ENCODE peak calls at places on chromosomes 12 and 14, in four cellular contexts. One of them, this sample, is unnamed.
A peak's percentile ranks its signal among the peaks of the same experiment; 100 is the strongest.

GRCh38 chr12:58915634-58916033 is 4.7 kb downstream of the LRIG3 start:
- DNase-seq in heart left ventricle: peak; percentile 51
- DNase-seq in tibial nerve: no peak
- DNase-seq in fibroblast of lung: peak; percentile 75
- DNase-seq in this sample: no peak

GRCh38 chr14:54935958-54936357 is 33.3 kb upstream of the GCH1 start:
- DNase-seq in heart left ventricle: no peak
- DNase-seq in tibial nerve: no peak
- DNase-seq in fibroblast of lung: peak; percentile 49
- DNase-seq in this sample: no peak

GRCh38 chr14:77184396-77185092 is 2.9 kb downstream of the TMEM63C start:
- DNase-seq in heart left ventricle: no peak
- DNase-seq in tibial nerve: no peak
- DNase-seq in fibroblast of lung: no peak
- DNase-seq in this sample: no peak

GRCh38 chr12:109393437-109394345 is 46.0 kb downstream of the MYO1H start:
- DNase-seq in heart left ventricle: peak; percentile 39
- DNase-seq in tibial nerve: no peak
- DNase-seq in fibroblast of lung: peak; percentile 65
- DNase-seq in this sample: no peak

GRCh38 chr12:40911676-40912075 is 219.4 kb downstream of the CNTN1 start:
- DNase-seq in heart left ventricle: no peak
- DNase-seq in tibial nerve: no peak
- DNase-seq in fibroblast of lung: no peak
- DNase-seq in this sample: no peak

GRCh38 chr14:95046711-95047681 is 110.3 kb downstream of the DICER1 start:
- DNase-seq in heart left ventricle: no peak
- DNase-seq in tibial nerve: no peak
- DNase-seq in fibroblast of lung: peak; percentile 52
- DNase-seq in this sample: peak; percentile 83

GRCh38 chr14:85516239-85517112 is 13.5 kb upstream of the FLRT2 start:
- DNase-seq in heart left ventricle: no peak
- DNase-seq in tibial nerve: no peak
- DNase-seq in fibroblast of lung: peak; percentile 90
- DNase-seq in this sample: no peak

GRCh38 chr12:109932878-109933503 is 32.9 kb downstream of the TCHP start:
- DNase-seq in heart left ventricle: peak; percentile 66
- DNase-seq in tibial nerve: peak; percentile 53
- DNase-seq in fibroblast of lung: peak; percentile 72
- DNase-seq in this sample: no peak

GRCh38 chr12:26295001-26295400 is 99.6 kb downstream of the SSPN start:
- DNase-seq in heart left ventricle: no peak
- DNase-seq in tibial nerve: no peak
- DNase-seq in fibroblast of lung: no peak
- DNase-seq in this sample: no peak

GRCh38 chr14:54696998-54697397 is 130.1 kb downstream of the SAMD4A start:
- DNase-seq in heart left ventricle: peak; percentile 49
- DNase-seq in tibial nerve: no peak
- DNase-seq in fibroblast of lung: no peak
- DNase-seq in this sample: no peak

GRCh38 chr14:70755655-70756054 is 53.7 kb downstream of the MAP3K9 start:
- DNase-seq in heart left ventricle: no peak
- DNase-seq in tibial nerve: no peak
- DNase-seq in fibroblast of lung: no peak
- DNase-seq in this sample: no peak

GRCh38 chr14:33986804-33987203 is 35.9 kb upstream of the EGLN3 start:
- DNase-seq in heart left ventricle: no peak
- DNase-seq in tibial nerve: no peak
- DNase-seq in fibroblast of lung: peak; percentile 65
- DNase-seq in this sample: no peak

GRCh38 chr12:30301291-30301690 is 394.4 kb downstream of the IPO8 start:
- DNase-seq in heart left ventricle: no peak
- DNase-seq in tibial nerve: no peak
- DNase-seq in fibroblast of lung: no peak
- DNase-seq in this sample: no peak

GRCh38 chr12:124446364-124446763 is 121.0 kb downstream of the NCOR2 start:
- DNase-seq in heart left ventricle: no peak
- DNase-seq in tibial nerve: no peak
- DNase-seq in fibroblast of lung: no peak
- DNase-seq in this sample: no peak

GRCh38 chr12:82688035-82688501 is 1.4 kb downstream of the TMTC2 start:
- DNase-seq in heart left ventricle: no peak
- DNase-seq in tibial nerve: no peak
- DNase-seq in fibroblast of lung: peak; percentile 23
- DNase-seq in this sample: no peak

GRCh38 chr12:29320295-29321090 is 60.5 kb downstream of the ERGIC2 start:
- DNase-seq in heart left ventricle: no peak
- DNase-seq in tibial nerve: no peak
- DNase-seq in fibroblast of lung: peak; percentile 70
- DNase-seq in this sample: no peak

GRCh38 chr14:101726295-101726953 is 35.1 kb upstream of the PPP2R5C start:
- DNase-seq in heart left ventricle: no peak
- DNase-seq in tibial nerve: no peak
- DNase-seq in fibroblast of lung: no peak
- DNase-seq in this sample: peak; percentile 54

GRCh38 chr14:68825729-68826128 is 32.9 kb upstream of the ZFP36L1 start:
- DNase-seq in heart left ventricle: no peak
- DNase-seq in tibial nerve: no peak
- DNase-seq in fibroblast of lung: no peak
- DNase-seq in this sample: no peak

GRCh38 chr12:105167346-105167745 is 59.8 kb downstream of the WASHC4 start:
- DNase-seq in heart left ventricle: no peak
- DNase-seq in tibial nerve: no peak
- DNase-seq in fibroblast of lung: peak; percentile 14
- DNase-seq in this sample: no peak

GRCh38 chr14:22886500-22887259 is 3.7 kb downstream of the REM2 start:
- DNase-seq in heart left ventricle: peak; percentile 62
- DNase-seq in tibial nerve: peak; percentile 51
- DNase-seq in fibroblast of lung: peak; percentile 65
- DNase-seq in this sample: no peak

GRCh38 chr14:23828611-23829010 is 125.0 kb upstream of the DHRS4 start:
- DNase-seq in heart left ventricle: no peak
- DNase-seq in tibial nerve: no peak
- DNase-seq in fibroblast of lung: no peak
- DNase-seq in this sample: no peak

GRCh38 chr12:41604830-41605229 is 416.7 kb downstream of the PDZRN4 start:
- DNase-seq in heart left ventricle: no peak
- DNase-seq in tibial nerve: no peak
- DNase-seq in fibroblast of lung: peak; percentile 4
- DNase-seq in this sample: no peak

GRCh38 chr12:115407036-115407435 is 723.1 kb upstream of the TBX3 start:
- DNase-seq in heart left ventricle: no peak
- DNase-seq in tibial nerve: no peak
- DNase-seq in fibroblast of lung: no peak
- DNase-seq in this sample: no peak

GRCh38 chr14:54182419-54183040 is 214.3 kb upstream of the CDKN3 start:
- DNase-seq in heart left ventricle: no peak
- DNase-seq in tibial nerve: no peak
- DNase-seq in fibroblast of lung: peak; percentile 54
- DNase-seq in this sample: no peak

DNA sequence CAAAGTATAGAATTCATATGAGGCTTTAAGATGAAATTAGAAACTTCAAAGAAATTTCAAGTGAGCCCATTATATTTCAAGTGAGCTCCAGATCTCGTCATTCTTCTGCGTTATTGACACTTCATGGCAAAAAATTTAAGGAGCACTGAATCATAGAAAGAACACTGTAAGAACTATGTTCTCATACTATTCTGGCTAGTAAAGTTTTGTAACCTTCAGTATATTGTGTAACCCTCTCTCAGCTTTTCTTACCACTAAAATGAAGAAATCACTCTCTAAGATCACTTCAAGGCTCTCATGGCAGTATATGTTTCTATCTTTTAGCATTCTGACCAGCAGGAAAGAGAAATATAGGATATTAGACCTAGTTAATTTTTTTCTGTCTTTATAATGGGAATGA is 6.3 kb downstream of the GPHN start:
- DNase-seq in heart left ventricle: no peak
- DNase-seq in tibial nerve: no peak
- DNase-seq in fibroblast of lung: peak; percentile 48
- DNase-seq in this sample: no peak
- TF ChIP-seq CTCF in heart left ventricle: no peak
- TF ChIP-seq CTCF in tibial nerve: no peak
- TF ChIP-seq CTCF in fibroblast of lung: no peak
- TF ChIP-seq CTCF in this sample: no peak

DNA sequence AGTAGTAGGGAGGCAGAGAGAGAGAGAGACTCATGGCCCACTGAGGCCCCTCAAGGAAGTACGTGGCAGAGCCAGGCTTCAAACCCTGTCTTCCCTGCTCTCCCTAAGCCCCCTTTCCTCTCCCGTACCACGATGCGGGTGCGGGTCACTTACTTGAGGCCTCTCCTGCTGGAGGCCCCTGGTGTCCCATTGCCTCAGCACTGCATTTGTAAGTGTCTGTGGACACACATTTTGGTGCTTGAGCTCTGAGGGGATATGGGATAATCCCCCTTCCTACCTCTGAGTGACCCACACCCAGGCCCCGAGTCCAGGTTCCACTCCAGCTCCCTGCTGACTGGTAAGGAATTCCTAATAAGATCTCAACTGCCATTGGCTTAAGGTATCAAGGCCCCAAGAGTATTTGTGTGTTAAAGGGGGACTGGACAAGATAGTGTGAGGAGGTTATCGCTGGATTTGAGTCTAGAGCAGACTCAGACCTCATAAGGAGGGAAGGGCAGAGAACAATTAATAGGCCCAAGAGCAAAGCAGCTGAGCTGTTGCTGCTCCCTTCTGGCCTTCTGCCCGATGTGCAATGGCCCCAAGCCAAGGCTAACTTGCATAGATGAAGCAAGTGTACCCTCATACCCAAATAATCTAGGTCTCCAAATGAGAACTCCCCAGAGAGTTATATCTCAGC is 71.9 kb downstream of the CRACR2A start:
- DNase-seq in heart left ventricle: peak; percentile 68
- DNase-seq in tibial nerve: no peak
- DNase-seq in fibroblast of lung: peak; percentile 43
- DNase-seq in this sample: peak; percentile 71
- TF ChIP-seq CTCF in heart left ventricle: peak; percentile 25
- TF ChIP-seq CTCF in tibial nerve: no peak
- TF ChIP-seq CTCF in fibroblast of lung: no peak
- TF ChIP-seq CTCF in this sample: no peak

DNA sequence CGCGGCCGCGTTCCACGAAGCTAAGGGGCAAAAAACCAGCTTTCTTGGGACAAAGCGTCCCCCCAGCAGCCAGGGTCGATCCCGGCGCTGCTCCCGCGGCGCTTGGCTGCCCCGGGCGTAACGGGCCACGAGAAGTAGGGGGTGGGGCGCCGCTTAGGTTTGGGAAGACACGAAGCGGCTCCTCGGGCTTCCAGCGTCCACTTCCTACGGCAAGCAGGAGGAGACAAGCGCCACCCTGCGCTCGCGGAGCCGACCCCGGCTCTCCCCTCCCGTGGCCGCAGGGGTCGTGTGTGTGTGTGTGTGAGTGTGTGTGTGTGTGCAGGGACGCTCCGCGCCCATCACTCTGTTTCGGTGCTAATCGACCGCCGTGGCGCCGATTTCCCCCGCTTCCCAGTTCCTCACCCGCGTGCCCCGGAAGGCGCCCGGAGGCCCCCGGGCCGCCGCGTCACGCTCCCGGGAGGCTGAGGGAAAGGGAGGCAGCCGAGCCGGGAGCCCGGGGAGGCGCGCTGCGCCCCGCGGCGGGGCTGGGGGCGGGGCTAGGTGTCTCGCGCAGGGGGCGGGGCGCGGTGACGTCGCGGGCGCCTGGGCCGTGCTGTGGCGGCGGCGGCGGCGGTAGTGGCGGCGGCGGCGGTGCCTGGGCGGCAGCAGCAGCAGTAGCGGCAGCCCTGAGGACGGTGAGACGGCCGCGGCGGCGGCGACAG is at the start of gene ERC1:
- DNase-seq in heart left ventricle: peak; percentile 94
- DNase-seq in tibial nerve: peak; percentile 80
- DNase-seq in fibroblast of lung: peak; percentile 94
- DNase-seq in this sample: peak; percentile 96
- TF ChIP-seq CTCF in heart left ventricle: no peak
- TF ChIP-seq CTCF in tibial nerve: no peak
- TF ChIP-seq CTCF in fibroblast of lung: no peak
- TF ChIP-seq CTCF in this sample: no peak

DNA sequence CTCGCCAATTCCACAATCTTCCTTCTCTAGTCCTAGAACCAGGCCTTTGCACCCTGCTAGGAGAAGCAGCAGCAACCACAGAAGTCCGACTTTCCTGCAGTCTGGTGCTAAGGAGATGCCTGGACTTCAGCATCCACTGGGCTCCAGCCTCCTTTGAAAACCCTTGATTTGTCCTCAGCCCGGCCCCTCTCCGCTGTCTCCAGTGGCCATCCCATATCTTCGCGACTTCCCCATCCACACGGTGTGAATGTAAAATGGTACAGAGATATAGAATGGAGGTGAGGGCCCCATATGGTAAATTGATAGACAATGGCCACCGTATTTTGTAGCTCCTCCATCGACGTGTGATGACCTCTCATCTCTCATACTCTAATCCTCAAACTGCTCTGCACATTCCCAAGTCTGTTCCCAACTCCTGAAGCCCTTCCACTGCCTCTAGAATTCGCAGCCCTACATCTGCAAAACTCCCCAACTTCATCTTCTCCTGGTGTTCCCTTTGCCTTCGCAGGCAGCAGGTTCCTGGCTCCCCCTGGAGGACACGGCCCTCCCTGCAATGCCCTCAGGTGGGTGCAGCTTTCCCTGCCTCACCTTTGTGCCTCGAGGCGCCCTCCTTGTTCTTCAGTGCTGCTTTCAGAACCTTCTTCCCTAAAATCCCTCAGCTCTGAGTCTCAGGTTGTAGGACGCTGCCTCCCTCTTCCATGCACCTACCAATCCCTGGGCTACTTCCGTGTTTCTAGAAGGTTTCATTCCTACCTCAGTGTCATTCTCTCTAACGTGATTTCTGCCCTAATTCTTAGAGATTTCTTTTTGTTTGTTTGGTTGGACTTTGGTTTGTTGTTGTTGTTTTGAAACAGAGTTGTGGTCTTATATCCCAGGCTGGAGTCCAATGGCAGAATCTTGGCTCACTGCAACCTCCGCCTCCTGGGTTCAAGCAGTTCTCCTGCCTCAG is 36.7 kb downstream of the TMBIM6 start:
- DNase-seq in heart left ventricle: peak; percentile 40
- DNase-seq in tibial nerve: no peak
- DNase-seq in fibroblast of lung: peak; percentile 19
- DNase-seq in this sample: no peak
- TF ChIP-seq CTCF in heart left ventricle: peak; percentile 69
- TF ChIP-seq CTCF in tibial nerve: peak; percentile 58
- TF ChIP-seq CTCF in fibroblast of lung: peak; percentile 78
- TF ChIP-seq CTCF in this sample: peak; percentile 71

GRCh38 chr12:64781374-64782029 is 22.3 kb upstream of the GNS start:
- DNase-seq in heart left ventricle: no peak
- DNase-seq in tibial nerve: no peak
- DNase-seq in fibroblast of lung: no peak
- DNase-seq in this sample: no peak
- TF ChIP-seq CTCF in heart left ventricle: no peak
- TF ChIP-seq CTCF in tibial nerve: no peak
- TF ChIP-seq CTCF in fibroblast of lung: no peak
- TF ChIP-seq CTCF in this sample: no peak

DNA sequence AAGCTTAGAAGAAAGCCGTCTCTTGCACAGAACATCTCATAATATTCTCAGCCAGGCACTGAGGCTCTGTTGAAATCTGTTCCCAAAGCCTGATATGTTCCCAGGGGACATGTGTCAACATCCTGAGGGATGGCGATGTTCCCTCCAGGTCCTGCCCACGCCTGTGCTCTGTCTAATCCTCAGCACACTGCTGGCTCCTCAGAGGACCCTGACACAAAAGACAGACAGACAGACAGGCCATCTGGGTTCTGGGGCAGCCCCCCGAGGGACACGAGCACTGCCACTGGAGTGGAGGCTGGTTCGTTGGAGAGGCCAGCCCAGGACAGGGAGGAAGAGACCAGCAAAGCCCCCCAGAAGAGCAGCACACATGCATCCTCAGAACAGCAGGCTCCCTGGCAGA is 27.8 kb downstream of the CHGA start:
- DNase-seq in heart left ventricle: peak; percentile 58
- DNase-seq in tibial nerve: no peak
- DNase-seq in fibroblast of lung: no peak
- DNase-seq in this sample: no peak
- TF ChIP-seq CTCF in heart left ventricle: no peak
- TF ChIP-seq CTCF in tibial nerve: no peak
- TF ChIP-seq CTCF in fibroblast of lung: no peak
- TF ChIP-seq CTCF in this sample: no peak

This sample was measured in osteocyte.